ENCODE peak calls at places on chromosomes 12 and 14, in seven cellular contexts. K, F, A, H, M, O and Y are unnamed samples.

GRCh38 chr12:22101749-22102243 is 55.8 kb downstream of the CMAS start:
- DNase-seq in K (peak; percentile 22), F (peak; percentile 93), A (peak; percentile 71), H (no peak), M (no peak), O (peak; percentile 81), Y (no peak)

GRCh38 chr12:102728506-102729242 is 188.4 kb downstream of the PAH start:
- DNase-seq in K (no peak), F (no peak), A (no peak), H (no peak), M (no peak), O (no peak), Y (no peak)

GRCh38 chr12:1795221-1795784 is 25.1 kb upstream of the LRTM2 start:
- DNase-seq in K (no peak), F (no peak), A (no peak), H (no peak), M (no peak), O (no peak), Y (peak; percentile 63)

GRCh38 chr12:109786799-109787198 is 46.4 kb downstream of the TRPV4 start:
- DNase-seq in K (no peak), F (no peak), A (no peak), H (no peak), M (no peak), O (no peak), Y (no peak)

GRCh38 chr12:12724421-12725085 is 7.4 kb downstream of the CDKN1B start:
- DNase-seq in K (no peak), F (peak; percentile 21), A (peak; percentile 26), H (peak; percentile 58), M (no peak), O (peak; percentile 34), Y (no peak)

GRCh38 chr12:113289361-113289760 is 45.5 kb downstream of the SLC8B1 start:
- DNase-seq in K (no peak), F (no peak), A (peak; percentile 15), H (no peak), M (no peak), O (no peak), Y (no peak)

GRCh38 chr12:25962932-25963525 is 4.5 kb downstream of the RASSF8 start:
- DNase-seq in K (no peak), F (peak; percentile 50), A (peak; percentile 64), H (no peak), M (no peak), O (no peak), Y (no peak)

GRCh38 chr14:66403183-66403582 is 83.0 kb upstream of the CCDC196 start:
- DNase-seq in K (no peak), F (peak; percentile 10), A (peak; percentile 62), H (no peak), M (no peak), O (no peak), Y (no peak)

GRCh38 chr14:61315288-61315687 is 6.1 kb upstream of the PRKCH start:
- DNase-seq in K (no peak), F (no peak), A (no peak), H (no peak), M (no peak), O (no peak), Y (no peak)

GRCh38 chr12:105467710-105468366 is 137.3 kb downstream of the C12orf75 start:
- DNase-seq in K (peak; percentile 13), F (no peak), A (no peak), H (no peak), M (no peak), O (no peak), Y (no peak)

GRCh38 chr12:13211191-13211858 is 14.8 kb downstream of the EMP1 start:
- DNase-seq in K (no peak), F (peak; percentile 60), A (peak; percentile 47), H (no peak), M (no peak), O (no peak), Y (no peak)

GRCh38 chr14:58637040-58637390 is 747 bp upstream of the DACT1 start:
- DNase-seq in K (peak; percentile 19), F (peak; percentile 95), A (peak; percentile 90), H (peak; percentile 69), M (peak; percentile 19), O (peak; percentile 45), Y (no peak)

DNA sequence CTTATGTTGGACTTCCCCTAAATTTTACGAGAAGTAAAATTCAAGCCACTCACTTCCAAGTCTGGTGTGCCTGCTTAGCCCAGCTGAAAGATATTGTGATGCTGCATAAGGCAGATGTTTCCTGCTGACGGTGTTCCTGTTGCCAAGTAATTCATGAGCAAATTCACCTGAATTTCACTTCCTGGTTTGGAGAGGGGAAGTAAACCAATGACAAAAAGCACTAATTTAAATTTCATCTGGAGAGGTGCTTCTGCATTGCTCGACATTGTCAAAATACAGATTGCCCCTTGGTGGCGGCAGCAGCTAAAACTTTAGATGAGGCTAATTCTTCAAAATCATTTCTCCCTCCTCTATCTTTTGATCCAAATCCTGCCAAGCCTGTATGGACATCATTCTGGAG is 281.1 kb downstream of the AACS start:
- DNase-seq in K (no peak), F (no peak), A (no peak), H (no peak), M (no peak), O (no peak), Y (no peak)
- TF ChIP-seq CTCF in K (peak; percentile 22), F (no peak), A (no peak), H (no peak), M (no peak), O (no peak), Y (no peak)

GRCh38 chr12:56257071-56257470 is 1.1 kb downstream of the ANKRD52 start:
- DNase-seq in K (no peak), F (no peak), A (no peak), H (no peak), M (no peak), O (no peak), Y (no peak)

GRCh38 chr12:56257491-56258067 is 605 bp downstream of the ANKRD52 start:
- DNase-seq in K (no peak), F (peak; percentile 39), A (peak; percentile 36), H (no peak), M (peak; percentile 39), O (no peak), Y (no peak)

GRCh38 chr12:56255671-56256070 is 2.5 kb downstream of the ANKRD52 start:
- DNase-seq in K (no peak), F (no peak), A (no peak), H (no peak), M (no peak), O (no peak), Y (no peak)

GRCh38 chr12:56258068-56258819 is at the start of gene ANKRD52:
- DNase-seq in K (peak; percentile 71), F (peak; percentile 69), A (peak; percentile 67), H (peak; percentile 90), M (peak; percentile 74), O (peak; percentile 70), Y (peak; percentile 93)

GRCh38 chr12:56256326-56256960 is 1.7 kb downstream of the ANKRD52 start:
- DNase-seq in K (no peak), F (peak; percentile 46), A (peak; percentile 18), H (no peak), M (no peak), O (no peak), Y (no peak)
- TF ChIP-seq CTCF in K (no peak), F (no peak), A (peak; percentile 35), H (no peak), M (no peak), O (no peak), Y (peak; percentile 14)

GRCh38 chr14:104150201-104151027 is 12.0 kb downstream of the KIF26A start:
- DNase-seq in K (peak; percentile 51), F (peak; percentile 67), A (peak; percentile 97), H (peak; percentile 59), M (peak; percentile 75), O (peak; percentile 58), Y (peak; percentile 92)
- TF ChIP-seq CTCF in K (no peak), F (no peak), A (peak; percentile 68), H (no peak), M (no peak), O (no peak), Y (peak; percentile 57)

DNA sequence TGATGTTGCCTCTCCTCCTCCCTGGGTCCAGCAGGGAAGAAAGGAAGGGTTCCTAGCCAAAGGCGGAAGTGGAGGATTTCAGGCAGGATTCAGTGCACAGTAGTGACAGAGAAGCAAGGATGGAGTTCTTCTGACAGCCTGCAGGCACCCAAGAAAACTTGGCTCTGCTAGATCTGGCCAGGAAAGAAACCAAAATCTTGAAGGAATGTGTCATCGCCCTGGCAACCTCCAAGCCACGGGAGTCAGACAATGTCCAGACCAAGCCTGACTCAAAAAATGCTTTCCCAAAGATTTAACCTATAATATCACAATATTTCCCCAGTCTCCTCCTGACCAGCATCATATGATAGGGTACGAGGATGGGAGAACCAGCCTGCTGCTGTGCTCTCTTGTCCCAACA is 22.8 kb upstream of the DHRS4 start:
- DNase-seq in K (no peak), F (no peak), A (no peak), H (no peak), M (peak; percentile 22), O (no peak), Y (no peak)
- TF ChIP-seq CTCF in K (no peak), F (no peak), A (no peak), H (no peak), M (no peak), O (no peak), Y (no peak)

GRCh38 chr14:103102689-103103260 is 8.2 kb downstream of the EXOC3L4 start:
- DNase-seq in K (no peak), F (no peak), A (no peak), H (no peak), M (no peak), O (no peak), Y (no peak)

GRCh38 chr14:103104654-103105511 is 10.4 kb downstream of the EXOC3L4 start:
- DNase-seq in K (peak; percentile 50), F (peak; percentile 36), A (peak; percentile 66), H (peak; percentile 88), M (peak; percentile 76), O (peak; percentile 71), Y (no peak)

GRCh38 chr14:103101964-103102688 is 7.6 kb downstream of the EXOC3L4 start:
- DNase-seq in K (no peak), F (no peak), A (no peak), H (peak; percentile 65), M (no peak), O (no peak), Y (no peak)

GRCh38 chr14:103104389-103104653 is 9.8 kb downstream of the EXOC3L4 start:
- DNase-seq in K (no peak), F (no peak), A (no peak), H (no peak), M (no peak), O (no peak), Y (no peak)

GRCh38 chr14:103103461-103104388 is 9.2 kb downstream of the EXOC3L4 start:
- DNase-seq in K (no peak), F (no peak), A (peak; percentile 42), H (peak; percentile 77), M (peak; percentile 74), O (peak; percentile 65), Y (no peak)
- TF ChIP-seq CTCF in K (no peak), F (peak; percentile 23), A (peak; percentile 25), H (no peak), M (no peak), O (no peak), Y (no peak)

GRCh38 chr14:42111355-42111754 is 504.7 kb downstream of the LRFN5 start:
- DNase-seq in K (no peak), F (no peak), A (no peak), H (no peak), M (no peak), O (no peak), Y (no peak)

GRCh38 chr14:42113358-42114070 is 506.8 kb downstream of the LRFN5 start:
- DNase-seq in K (no peak), F (no peak), A (no peak), H (peak; percentile 44), M (no peak), O (no peak), Y (no peak)

GRCh38 chr14:42112108-42112507 is 505.4 kb downstream of the LRFN5 start:
- DNase-seq in K (no peak), F (peak; percentile 35), A (no peak), H (no peak), M (no peak), O (no peak), Y (no peak)

GRCh38 chr14:42110167-42110566 is 503.5 kb downstream of the LRFN5 start:
- DNase-seq in K (no peak), F (peak; percentile 67), A (peak; percentile 62), H (no peak), M (no peak), O (no peak), Y (no peak)
- TF ChIP-seq CTCF in K (no peak), F (peak; percentile 73), A (peak; percentile 69), H (no peak), M (no peak), O (no peak), Y (peak; percentile 62)